ENCODE peak calls at places on chromosome 9, in seven cellular contexts. One of them, this sample, is unnamed.

GRCh38 chr9:7780261-7780988 is 19.2 kb downstream of the DMAC1 start:
- DNase-seq in GM12891: no peak
- DNase-seq in sigmoid colon: no peak
- DNase-seq in GM12892: no peak
- DNase-seq in GM12878: no peak
- DNase-seq in endothelial cell of umbilical vein: no peak
- DNase-seq in H1: no peak
- DNase-seq in this sample: no peak

GRCh38 chr9:21919377-21920362 is 74.5 kb downstream of the CDKN2A start:
- DNase-seq in sigmoid colon: no peak
- DNase-seq in endothelial cell of umbilical vein: peak
- DNase-seq in GM12891: no peak
- DNase-seq in GM12878: peak
- DNase-seq in GM12892: no peak
- DNase-seq in H1: no peak
- DNase-seq in this sample: no peak

GRCh38 chr9:37200572-37201005 is 80.2 kb downstream of the ZCCHC7 start:
- DNase-seq in GM12878: no peak
- DNase-seq in H1: no peak
- DNase-seq in GM12891: no peak
- DNase-seq in endothelial cell of umbilical vein: peak
- DNase-seq in GM12892: no peak
- DNase-seq in sigmoid colon: no peak
- DNase-seq in this sample: no peak

GRCh38 chr9:38067611-38067891 is 1.5 kb downstream of the SHB start:
- DNase-seq in sigmoid colon: peak
- DNase-seq in endothelial cell of umbilical vein: no peak
- DNase-seq in GM12891: no peak
- DNase-seq in H1: peak
- DNase-seq in GM12878: no peak
- DNase-seq in GM12892: no peak
- DNase-seq in this sample: no peak

GRCh38 chr9:110143969-110144545 is 63.9 kb downstream of the C9orf152 start:
- DNase-seq in GM12878: no peak
- DNase-seq in H1: no peak
- DNase-seq in GM12891: no peak
- DNase-seq in GM12892: peak
- DNase-seq in endothelial cell of umbilical vein: no peak
- DNase-seq in sigmoid colon: no peak
- DNase-seq in this sample: no peak

GRCh38 chr9:86684148-86684547 is 263.2 kb downstream of the GAS1 start:
- DNase-seq in endothelial cell of umbilical vein: no peak
- DNase-seq in H1: no peak
- DNase-seq in GM12878: no peak
- DNase-seq in GM12891: no peak
- DNase-seq in GM12892: no peak
- DNase-seq in sigmoid colon: no peak
- DNase-seq in this sample: no peak

GRCh38 chr9:114462791-114463190 is 42.5 kb downstream of the WHRN start:
- DNase-seq in GM12878: no peak
- DNase-seq in H1: no peak
- DNase-seq in GM12892: no peak
- DNase-seq in endothelial cell of umbilical vein: no peak
- DNase-seq in GM12891: no peak
- DNase-seq in sigmoid colon: no peak
- DNase-seq in this sample: no peak

GRCh38 chr9:86126998-86127972 is 27.9 kb upstream of the GOLM1 start:
- DNase-seq in endothelial cell of umbilical vein: no peak
- DNase-seq in H1: peak
- DNase-seq in GM12891: no peak
- DNase-seq in sigmoid colon: no peak
- DNase-seq in GM12892: no peak
- DNase-seq in GM12878: no peak
- DNase-seq in this sample: no peak

GRCh38 chr9:123049589-123050222 is 16.2 kb downstream of the GPR21 start:
- DNase-seq in GM12878: no peak
- DNase-seq in sigmoid colon: peak
- DNase-seq in endothelial cell of umbilical vein: peak
- DNase-seq in H1: no peak
- DNase-seq in GM12891: no peak
- DNase-seq in GM12892: no peak
- DNase-seq in this sample: no peak

DNA sequence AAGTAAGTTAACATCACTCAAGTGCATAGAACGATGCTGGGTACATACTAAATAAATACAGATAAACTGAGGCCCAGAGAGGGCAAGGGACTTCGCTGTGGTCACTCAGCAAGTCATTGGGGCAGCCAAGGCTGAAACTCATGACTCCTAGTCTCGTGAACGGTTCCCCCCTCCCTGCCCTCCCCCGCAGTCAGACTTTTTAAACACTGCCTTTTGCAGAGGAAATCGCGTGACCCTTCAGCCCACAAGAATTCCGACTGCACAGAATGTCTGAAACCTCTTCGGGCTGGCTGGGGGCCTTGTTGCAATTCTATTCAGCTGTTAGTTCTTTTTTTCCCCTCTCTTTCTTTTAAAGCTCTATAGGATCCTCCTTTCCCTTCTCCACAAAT is 28.1 kb downstream of the NEK6 start:
- DNase-seq in GM12878: peak
- DNase-seq in endothelial cell of umbilical vein: peak
- DNase-seq in GM12892: peak
- DNase-seq in H1: no peak
- DNase-seq in GM12891: no peak
- DNase-seq in sigmoid colon: peak
- DNase-seq in this sample: peak
- TF ChIP-seq POLR2AphosphoS5 in GM12878: peak
- TF ChIP-seq POLR2AphosphoS5 in endothelial cell of umbilical vein: peak
- TF ChIP-seq POLR2AphosphoS5 in GM12892: no peak
- TF ChIP-seq POLR2AphosphoS5 in H1: no peak
- TF ChIP-seq POLR2AphosphoS5 in GM12891: peak
- TF ChIP-seq POLR2AphosphoS5 in sigmoid colon: peak
- TF ChIP-seq POLR2AphosphoS5 in this sample: peak

DNA sequence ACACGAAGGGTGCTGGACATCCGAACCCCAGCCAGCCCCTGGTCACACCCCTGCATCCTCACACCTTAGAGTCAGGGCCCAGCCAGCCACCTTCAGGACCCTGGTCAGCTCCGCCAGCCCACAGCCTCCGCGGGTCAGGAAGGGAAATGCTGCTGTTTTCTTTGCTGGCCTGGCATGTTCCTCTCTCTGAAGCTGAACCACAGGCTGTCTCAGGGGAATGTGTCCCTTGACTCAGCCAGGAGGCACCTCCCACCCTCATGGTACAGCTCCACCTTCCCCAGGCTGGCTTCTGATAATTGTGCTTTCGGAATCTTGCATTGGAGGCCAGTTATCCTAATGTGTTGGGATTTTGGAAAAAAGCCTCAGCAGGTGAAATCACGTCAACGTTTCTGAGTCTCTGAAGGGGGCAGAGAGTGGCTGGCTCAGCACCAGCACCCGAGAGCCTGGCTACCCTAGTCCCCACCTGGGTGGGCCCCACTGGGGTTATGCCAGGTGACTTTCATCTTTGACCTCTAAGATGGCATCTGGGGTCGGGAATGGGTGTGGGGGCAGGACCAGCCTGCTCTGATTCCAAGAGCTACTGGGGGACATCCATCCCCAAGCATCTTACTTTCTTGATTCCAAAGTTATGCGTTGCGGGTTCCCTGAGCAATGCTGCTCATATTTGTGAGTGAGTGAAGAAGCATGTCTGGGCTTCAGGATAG is 9.8 kb upstream of the OLFM1 start:
- DNase-seq in GM12878: no peak
- DNase-seq in GM12891: no peak
- DNase-seq in GM12892: no peak
- DNase-seq in H1: peak
- DNase-seq in endothelial cell of umbilical vein: peak
- DNase-seq in sigmoid colon: peak
- DNase-seq in this sample: no peak
- TF ChIP-seq POLR2A in GM12878: no peak
- TF ChIP-seq POLR2A in GM12891: no peak
- TF ChIP-seq POLR2A in GM12892: no peak
- TF ChIP-seq POLR2A in H1: no peak
- TF ChIP-seq POLR2A in endothelial cell of umbilical vein: no peak
- TF ChIP-seq POLR2A in sigmoid colon: no peak
- TF ChIP-seq POLR2A in this sample: no peak

GRCh38 chr9:127018935-127019334 is 103.5 kb downstream of the ANGPTL2 start:
- DNase-seq in GM12878: no peak
- DNase-seq in endothelial cell of umbilical vein: no peak
- DNase-seq in GM12891: no peak
- DNase-seq in H1: no peak
- DNase-seq in GM12892: no peak
- DNase-seq in sigmoid colon: no peak
- DNase-seq in this sample: no peak

GRCh38 chr9:127022913-127023665 is 99.3 kb downstream of the ANGPTL2 start:
- DNase-seq in H1: no peak
- DNase-seq in endothelial cell of umbilical vein: no peak
- DNase-seq in sigmoid colon: peak
- DNase-seq in GM12892: no peak
- DNase-seq in GM12878: no peak
- DNase-seq in GM12891: no peak
- DNase-seq in this sample: peak

GRCh38 chr9:127020526-127021078 is 101.8 kb downstream of the ANGPTL2 start:
- DNase-seq in sigmoid colon: no peak
- DNase-seq in GM12878: no peak
- DNase-seq in H1: no peak
- DNase-seq in GM12891: no peak
- DNase-seq in GM12892: no peak
- DNase-seq in endothelial cell of umbilical vein: no peak
- DNase-seq in this sample: no peak

GRCh38 chr9:127020036-127020435 is 102.4 kb downstream of the ANGPTL2 start:
- DNase-seq in GM12878: no peak
- DNase-seq in endothelial cell of umbilical vein: no peak
- DNase-seq in GM12891: no peak
- DNase-seq in GM12892: no peak
- DNase-seq in H1: no peak
- DNase-seq in sigmoid colon: no peak
- DNase-seq in this sample: no peak

GRCh38 chr9:127021664-127022337 is 100.6 kb downstream of the ANGPTL2 start:
- DNase-seq in sigmoid colon: peak
- DNase-seq in GM12892: no peak
- DNase-seq in endothelial cell of umbilical vein: no peak
- DNase-seq in GM12891: no peak
- DNase-seq in H1: no peak
- DNase-seq in GM12878: no peak
- DNase-seq in this sample: peak
- TF ChIP-seq POLR2AphosphoS5 in sigmoid colon: peak
- TF ChIP-seq POLR2AphosphoS5 in GM12892: no peak
- TF ChIP-seq POLR2AphosphoS5 in endothelial cell of umbilical vein: no peak
- TF ChIP-seq POLR2AphosphoS5 in GM12891: no peak
- TF ChIP-seq POLR2AphosphoS5 in H1: no peak
- TF ChIP-seq POLR2AphosphoS5 in GM12878: no peak
- TF ChIP-seq POLR2AphosphoS5 in this sample: peak

GRCh38 chr9:10704720-10705119 is 91.9 kb upstream of the PTPRD start:
- DNase-seq in GM12878: no peak
- DNase-seq in sigmoid colon: no peak
- DNase-seq in H1: no peak
- DNase-seq in GM12891: no peak
- DNase-seq in endothelial cell of umbilical vein: no peak
- DNase-seq in GM12892: no peak
- DNase-seq in this sample: no peak

GRCh38 chr9:10703139-10703538 is 90.3 kb upstream of the PTPRD start:
- DNase-seq in GM12892: no peak
- DNase-seq in GM12878: no peak
- DNase-seq in GM12891: no peak
- DNase-seq in endothelial cell of umbilical vein: no peak
- DNase-seq in sigmoid colon: no peak
- DNase-seq in H1: no peak
- DNase-seq in this sample: no peak

GRCh38 chr9:10701906-10702305 is 89.1 kb upstream of the PTPRD start:
- DNase-seq in endothelial cell of umbilical vein: no peak
- DNase-seq in H1: no peak
- DNase-seq in GM12892: no peak
- DNase-seq in sigmoid colon: no peak
- DNase-seq in GM12891: no peak
- DNase-seq in GM12878: no peak
- DNase-seq in this sample: no peak

GRCh38 chr9:10705383-10705782 is 92.6 kb upstream of the PTPRD start:
- DNase-seq in GM12891: no peak
- DNase-seq in sigmoid colon: no peak
- DNase-seq in GM12878: no peak
- DNase-seq in endothelial cell of umbilical vein: no peak
- DNase-seq in H1: no peak
- DNase-seq in GM12892: no peak
- DNase-seq in this sample: no peak

DNA sequence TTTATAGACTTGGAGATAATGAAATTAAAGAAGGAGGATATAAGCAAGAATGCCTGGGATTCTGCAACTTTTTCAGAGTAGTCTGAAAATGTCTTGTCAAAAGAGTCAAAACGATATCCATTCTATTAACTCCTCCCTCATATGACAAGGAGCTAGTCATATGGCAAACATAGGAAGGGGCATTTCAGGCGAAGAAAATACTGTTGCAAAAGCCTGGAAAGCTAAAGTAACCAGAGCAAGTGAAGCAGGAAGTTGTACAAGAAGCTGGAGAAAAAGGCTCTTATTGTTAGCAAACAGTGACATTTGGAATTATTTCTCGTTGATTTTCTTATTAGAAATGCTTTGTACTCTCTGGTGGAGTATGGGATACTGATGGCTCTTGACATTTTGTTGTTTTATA is 94.0 kb upstream of the PTPRD start:
- DNase-seq in GM12878: no peak
- DNase-seq in GM12891: no peak
- DNase-seq in endothelial cell of umbilical vein: no peak
- DNase-seq in H1: no peak
- DNase-seq in GM12892: no peak
- DNase-seq in sigmoid colon: no peak
- DNase-seq in this sample: no peak
- TF ChIP-seq POLR2A in GM12878: no peak
- TF ChIP-seq POLR2A in GM12891: no peak
- TF ChIP-seq POLR2A in endothelial cell of umbilical vein: no peak
- TF ChIP-seq POLR2A in H1: no peak
- TF ChIP-seq POLR2A in GM12892: no peak
- TF ChIP-seq POLR2A in sigmoid colon: no peak
- TF ChIP-seq POLR2A in this sample: no peak

This sample was measured in esophagus muscularis mucosa.